ENCODE peak calls at places on chromosome 1, in six cellular contexts. X is ovary; V is SJSA1; L is stimulated activated CD4-positive, alpha-beta T cell treated with anti-CD3 and anti-CD28 coated beads, Interleukin-2, amount 100 ng/mL, for 24 hours; O is iris pigment epithelial cell; U is activated T-cell treated with anti-CD3 and anti-CD28 coated beads, Interleukin-2, amount 50 U/mL, for 72 hours. H is an unnamed sample.

GRCh38 chr1:72006092-72006491 is 276.2 kb downstream of the NEGR1 start:
- DNase-seq in O (peak), V (no peak), L (no peak), X (no peak), U (no peak), H (no peak)

GRCh38 chr1:48917901-48918603 is 141.4 kb upstream of the BEND5 start:
- DNase-seq in U (no peak), V (no peak), L (no peak), O (no peak), X (no peak), H (no peak)

GRCh38 chr1:12166834-12167492 is at the start of gene TNFRSF1B:
- DNase-seq in U (peak), X (peak), V (no peak), L (peak), O (peak), H (peak)

GRCh38 chr1:6475381-6476133 is 9.6 kb upstream of the TNFRSF25 start:
- DNase-seq in L (peak), X (peak), V (peak), O (no peak), U (peak), H (peak)

GRCh38 chr1:192477630-192478029 is 97.9 kb upstream of the RGS1 start:
- DNase-seq in L (no peak), O (peak), V (no peak), U (no peak), X (no peak), H (no peak)

GRCh38 chr1:61670016-61670415 is 54.9 kb downstream of the TM2D1 start:
- DNase-seq in L (no peak), X (no peak), V (no peak), O (no peak), U (no peak), H (no peak)

GRCh38 chr1:154847891-154848290 is 22.2 kb downstream of the KCNN3 start:
- DNase-seq in L (no peak), U (no peak), V (no peak), O (no peak), X (peak), H (no peak)

GRCh38 chr1:107963601-107964396 is 1.2 kb downstream of the VAV3 start:
- DNase-seq in O (peak), L (peak), X (no peak), V (no peak), U (peak), H (peak)

GRCh38 chr1:88800382-88801051 is 90.8 kb downstream of the GTF2B start:
- DNase-seq in L (peak), U (peak), X (no peak), O (peak), V (no peak), H (peak)

GRCh38 chr1:148315081-148315811 is 163.2 kb upstream of the NBPF11 start:
- DNase-seq in U (no peak), O (peak), X (no peak), L (no peak), V (no peak), H (no peak)

GRCh38 chr1:26826261-26827201 is at the start of gene ZDHHC18:
- DNase-seq in O (peak), U (peak), V (peak), X (peak), L (peak), H (peak)

GRCh38 chr1:100076744-100077143 is 56.0 kb downstream of the SASS6 start:
- DNase-seq in X (no peak), U (no peak), L (no peak), V (no peak), O (no peak), H (no peak)

GRCh38 chr1:116569776-116570357 is 959 bp downstream of the CD58 start:
- DNase-seq in V (no peak), X (peak), O (no peak), U (peak), L (peak), H (peak)

GRCh38 chr1:53688703-53689102 is 50.3 kb downstream of the GLIS1 start:
- DNase-seq in U (peak), L (no peak), O (no peak), X (no peak), V (no peak), H (no peak)

GRCh38 chr1:155052412-155053400 is 1.6 kb downstream of the ADAM15 start:
- DNase-seq in O (no peak), U (peak), V (no peak), X (no peak), L (peak), H (peak)

GRCh38 chr1:119359730-119360129 is 8.9 kb upstream of the HAO2 start:
- DNase-seq in O (no peak), V (no peak), X (no peak), L (no peak), U (no peak), H (no peak)

GRCh38 chr1:21932127-21932526 is 5.0 kb downstream of the HSPG2 start:
- DNase-seq in X (no peak), V (no peak), L (no peak), O (peak), U (no peak), H (no peak)

GRCh38 chr1:228998179-228998578 is 262.9 kb downstream of the RHOU start:
- DNase-seq in L (no peak), O (no peak), U (no peak), V (no peak), X (no peak), H (no peak)

GRCh38 chr1:22861764-22862440 is 110.8 kb downstream of the LACTBL1 start:
- DNase-seq in X (peak), L (peak), O (peak), U (peak), V (no peak), H (no peak)

GRCh38 chr1:188715566-188715965 is 1762.1 kb downstream of the BRINP3 start:
- DNase-seq in U (no peak), X (no peak), L (no peak), V (no peak), O (peak), H (no peak)

GRCh38 chr1:206890125-206890637 is 7.1 kb upstream of the IL24 start:
- DNase-seq in V (peak), L (peak), X (no peak), O (peak), U (no peak), H (peak)

GRCh38 chr1:44418022-44418673 is 13.1 kb downstream of the RNF220 start:
- DNase-seq in L (peak), V (no peak), U (no peak), X (no peak), O (no peak), H (no peak)

GRCh38 chr1:7671146-7671465 is 100.0 kb upstream of the VAMP3 start:
- DNase-seq in X (no peak), V (no peak), O (no peak), U (no peak), L (no peak), H (no peak)

GRCh38 chr1:98839840-98840239 is 164.8 kb downstream of the PLPPR5 start:
- DNase-seq in U (no peak), X (no peak), L (no peak), V (no peak), O (peak), H (no peak)

H was measured in T-helper 2 cell treated with Interferon-gamma antibody and Interleukin-4, amounts not matched to agents 5 μg/mL and 100 μg/mL, for 36 hours.